ENCODE peak calls at places on chromosomes 12 and 14, in nine cellular contexts. F is tibial artery, R is heart right ventricle, J is psoas muscle, K is K562, G is pancreas, W is right atrium auricular region, E is osteoblast, I is Caco-2. Q is an unnamed sample. For H3K9me3 and H3K4me1, the result is how much of the 10 kb centered on the place peaks cover.

GRCh38 chr12:115408642-115409041 is 724.7 kb upstream of the TBX3 start:
- DNase-seq in F (no peak), E (no peak), W (no peak), I (no peak), G (no peak), J (no peak), K (no peak), R (no peak), Q (no peak)

GRCh38 chr12:130519-130918 is 64.0 kb downstream of the IQSEC3 start:
- DNase-seq in W (no peak), E (peak), R (no peak), G (no peak), F (no peak), J (no peak), I (no peak), K (no peak), Q (no peak)

GRCh38 chr14:38297681-38298080 is 41.8 kb upstream of the CLEC14A start:
- DNase-seq in E (no peak), I (no peak), F (no peak), G (no peak), K (no peak), W (no peak), R (no peak), J (no peak), Q (no peak)

GRCh38 chr12:105279460-105280056 is 43.6 kb upstream of the APPL2 start:
- DNase-seq in K (peak), R (no peak), G (no peak), W (no peak), F (no peak), J (no peak), I (no peak), E (no peak), Q (no peak)

GRCh38 chr12:41680155-41680554 is 464.5 kb downstream of the GXYLT1 start:
- DNase-seq in E (no peak), F (no peak), I (no peak), J (no peak), R (no peak), W (no peak), K (no peak), G (no peak), Q (no peak)

GRCh38 chr12:52628111-52628507 is 9.8 kb upstream of the KRT73 start:
- DNase-seq in J (no peak), E (no peak), G (no peak), R (no peak), I (no peak), K (no peak), F (no peak), W (peak), Q (no peak)

GRCh38 chr14:62691613-62692489 is 353.4 kb downstream of the KCNH5 start:
- DNase-seq in W (no peak), G (no peak), R (no peak), K (no peak), J (no peak), F (no peak), I (peak), E (no peak), Q (peak)

GRCh38 chr14:104968153-104968527 is 10.0 kb downstream of the AHNAK2 start:
- DNase-seq in W (peak), F (peak), I (no peak), E (peak), G (peak), R (peak), K (peak), J (peak), Q (peak)

GRCh38 chr12:121811434-121812319 is 7.9 kb downstream of the SETD1B start:
- DNase-seq in I (peak), J (peak), F (no peak), G (peak), K (peak), E (peak), W (no peak), R (peak), Q (peak)

GRCh38 chr12:90842477-90842876 is 112.5 kb downstream of the CCER1 start:
- DNase-seq in E (no peak), I (no peak), K (no peak), F (no peak), R (no peak), W (no peak), J (no peak), G (no peak), Q (no peak)

GRCh38 chr14:24095196-24096068 is 1.3 kb downstream of the PCK2 start:
- DNase-seq in R (no peak), W (peak), E (peak), G (no peak), K (peak), F (peak), J (peak), I (peak), Q (peak)

GRCh38 chr14:82595466-82595865 is 1061.8 kb upstream of the SEL1L start:
- DNase-seq in E (no peak), I (no peak), F (no peak), J (no peak), G (no peak), W (no peak), K (no peak), R (no peak), Q (no peak)
- H3K9me3 ChIP-seq in E (under half), I (under half), F (under half), J (under half), G (under half), W (under half), K (under half), R (under half), Q (under half)

GRCh38 chr12:133203344-133204263 is 22.3 kb downstream of the ZNF268 start:
- DNase-seq in E (no peak), J (no peak), K (no peak), F (no peak), G (no peak), R (no peak), W (no peak), I (no peak), Q (no peak)
- H3K4me3 ChIP-seq in E (peak), J (no peak), K (no peak), F (no peak), G (no peak), R (no peak), W (no peak), I (no peak), Q (no peak)

GRCh38 chr12:47192046-47192445 is 112.3 kb upstream of the AMIGO2 start:
- DNase-seq in J (no peak), R (no peak), I (no peak), W (no peak), G (no peak), E (no peak), F (no peak), K (no peak), Q (no peak)
- H3K4me1 ChIP-seq in J (under half), R (under half), I (under half), W (under half), G (under half), E (under half), F (under half), K (under half), Q (under half)

DNA sequence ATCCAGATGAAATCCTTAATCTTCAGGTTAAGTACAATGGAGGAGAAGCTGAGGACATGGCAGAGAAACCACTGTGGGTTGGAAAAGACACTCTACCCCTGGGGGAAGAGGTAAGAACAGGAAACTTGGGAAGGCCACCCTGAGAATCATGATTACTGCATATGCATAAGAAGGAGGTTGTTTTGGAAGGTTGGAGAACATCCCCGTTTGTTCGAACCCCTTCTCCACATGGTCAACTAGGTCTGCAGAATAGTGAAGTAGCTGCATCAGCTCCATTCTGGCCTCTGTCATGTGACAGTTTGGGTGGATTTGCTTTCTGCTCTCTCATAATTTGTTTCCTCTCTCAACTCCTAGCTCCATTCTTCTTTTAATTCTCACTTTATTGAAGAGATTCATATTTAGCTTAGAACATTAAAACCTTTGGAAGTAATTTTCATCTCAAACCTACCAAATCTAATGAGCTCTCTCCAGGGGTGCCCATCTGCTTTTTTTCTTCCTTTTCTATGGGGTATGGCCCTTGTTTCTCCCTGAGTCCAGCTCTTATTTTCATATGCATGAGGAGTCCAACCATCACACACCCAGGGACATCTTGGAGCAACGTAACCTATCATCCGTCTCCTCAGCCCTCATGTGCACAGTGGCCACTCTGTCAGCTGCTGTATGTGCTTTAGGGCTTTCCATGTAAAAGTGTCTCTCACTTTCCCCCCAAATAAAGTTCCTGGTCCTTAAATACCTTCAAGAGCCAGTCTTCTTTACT is 820.3 kb downstream of the TMEM121 start:
- DNase-seq in G (no peak), K (no peak), J (no peak), R (no peak), I (no peak), W (peak), F (no peak), E (no peak), Q (no peak)
- H3K9me3 ChIP-seq in G (under half), K (under half), J (under half), R (under half), I (under half), W (under half), F (under half), E (under half), Q (under half)

GRCh38 chr12:69473229-69473628 is 3.0 kb downstream of the FRS2 start:
- DNase-seq in E (no peak), F (no peak), W (no peak), G (no peak), I (no peak), K (no peak), J (no peak), R (no peak), Q (no peak)

GRCh38 chr12:69479675-69480074 is 9.5 kb downstream of the FRS2 start:
- DNase-seq in R (no peak), J (no peak), I (no peak), E (no peak), G (no peak), W (no peak), K (no peak), F (no peak), Q (no peak)

GRCh38 chr12:69480698-69481097 is 10.5 kb downstream of the FRS2 start:
- DNase-seq in E (no peak), J (no peak), K (no peak), F (no peak), I (no peak), W (no peak), G (no peak), R (no peak), Q (no peak)

GRCh38 chr12:69475237-69475984 is 5.2 kb downstream of the FRS2 start:
- DNase-seq in E (peak), W (no peak), K (no peak), R (no peak), J (no peak), I (peak), F (no peak), G (no peak), Q (no peak)

DNA sequence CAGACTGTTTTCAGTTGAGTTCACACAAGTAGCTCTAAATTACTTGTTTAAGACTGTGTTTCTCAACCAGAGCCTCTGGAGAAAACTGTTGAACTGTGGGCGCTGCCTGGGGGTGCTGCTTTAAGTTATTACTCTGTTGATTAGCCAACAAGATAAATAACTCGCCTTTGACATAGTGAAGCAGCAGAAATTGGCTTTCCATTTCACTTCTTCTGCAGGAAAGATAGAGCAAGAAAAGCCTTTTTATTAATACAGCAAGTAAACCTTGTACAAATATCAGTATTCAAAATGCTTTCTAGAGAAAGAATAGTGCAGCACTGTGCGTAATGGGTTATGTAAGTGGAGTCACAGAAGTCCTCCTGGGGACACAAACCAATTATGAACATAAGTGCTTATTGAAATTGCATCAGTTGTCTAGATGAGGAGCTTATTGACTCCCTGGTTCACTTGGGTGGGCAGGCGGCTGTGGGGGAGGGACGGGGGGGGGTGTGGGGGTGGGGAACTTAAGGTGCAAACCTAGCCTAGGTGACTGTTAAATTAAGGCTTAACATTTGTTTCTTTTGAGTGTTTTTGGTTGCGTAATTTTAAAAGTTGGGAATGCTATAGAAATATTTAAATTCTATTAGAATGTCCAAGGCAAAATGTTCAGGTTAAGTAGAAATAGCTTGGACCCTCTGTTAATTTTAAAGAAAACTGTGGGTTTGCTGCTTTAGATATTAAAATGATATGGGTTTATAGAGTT is 6.3 kb downstream of the FRS2 start:
- DNase-seq in I (no peak), G (no peak), W (no peak), F (no peak), J (no peak), E (no peak), K (no peak), R (no peak), Q (no peak)
- H3K4me3 ChIP-seq in I (no peak), G (no peak), W (no peak), F (peak), J (peak), E (no peak), K (no peak), R (no peak), Q (no peak)

DNA sequence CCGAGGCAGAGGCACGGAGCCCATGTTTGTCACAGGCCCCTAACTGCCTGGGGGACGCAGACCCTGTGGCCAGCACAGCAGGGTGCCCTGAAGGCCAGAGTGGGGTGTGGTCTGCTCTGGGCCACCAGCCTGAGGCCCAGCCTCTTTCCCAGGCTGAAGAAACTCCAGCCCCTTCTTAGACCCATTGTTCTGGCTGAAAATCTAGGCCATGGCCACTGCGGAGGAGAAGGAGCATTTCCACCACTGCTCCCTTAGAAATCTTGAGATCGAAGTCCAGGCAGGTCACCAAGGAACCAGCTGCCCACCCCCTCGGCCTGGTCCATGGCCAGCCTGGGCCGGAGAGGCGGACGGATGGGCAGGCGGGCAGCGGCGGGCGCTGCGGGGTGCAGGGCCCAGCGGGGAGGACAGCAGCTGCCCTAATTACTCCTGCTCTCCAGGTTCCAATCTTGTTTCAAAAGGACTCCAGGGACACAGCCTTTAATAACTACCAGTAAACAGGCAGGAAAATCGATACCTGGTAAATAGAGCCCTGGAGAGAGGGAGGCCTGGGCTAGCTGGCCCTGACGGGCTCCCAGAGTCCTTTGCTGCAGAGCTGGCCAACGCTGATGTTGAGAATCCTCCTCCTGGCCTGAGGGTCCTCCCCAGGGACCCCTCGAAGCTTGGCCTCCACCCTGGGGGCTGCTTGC is 15.0 kb downstream of the DTX1 start:
- DNase-seq in W (no peak), E (no peak), J (no peak), G (peak), F (no peak), K (no peak), I (no peak), R (peak), Q (no peak)
- H3K4me1 ChIP-seq in W (under half), E (under half), J (under half), G (under half), F (under half), K (under half), I (under half), R (under half), Q (under half)

GRCh38 chr12:67107235-67107634 is 161.9 kb upstream of the CAND1 start:
- DNase-seq in E (no peak), F (no peak), I (no peak), G (no peak), K (no peak), R (no peak), W (no peak), J (no peak), Q (no peak)
- H3K9me3 ChIP-seq in E (under half), F (under half), I (under half), G (under half), K (under half), R (under half), W (under half), J (under half), Q (under half)

GRCh38 chr14:103104654-103105511 is 10.4 kb downstream of the EXOC3L4 start:
- DNase-seq in G (peak), J (peak), E (peak), W (no peak), F (no peak), R (peak), K (peak), I (peak), Q (peak)

GRCh38 chr14:103105580-103106168 is 11.1 kb downstream of the EXOC3L4 start:
- DNase-seq in I (peak), E (no peak), W (no peak), J (no peak), F (no peak), R (no peak), K (no peak), G (peak), Q (no peak)

GRCh38 chr14:103103461-103104388 is 9.2 kb downstream of the EXOC3L4 start:
- DNase-seq in R (peak), W (no peak), F (no peak), K (no peak), J (peak), I (peak), E (peak), G (peak), Q (no peak)

GRCh38 chr14:103102689-103103260 is 8.2 kb downstream of the EXOC3L4 start:
- DNase-seq in W (no peak), I (no peak), E (peak), R (no peak), F (no peak), J (no peak), G (peak), K (no peak), Q (no peak)

DNA sequence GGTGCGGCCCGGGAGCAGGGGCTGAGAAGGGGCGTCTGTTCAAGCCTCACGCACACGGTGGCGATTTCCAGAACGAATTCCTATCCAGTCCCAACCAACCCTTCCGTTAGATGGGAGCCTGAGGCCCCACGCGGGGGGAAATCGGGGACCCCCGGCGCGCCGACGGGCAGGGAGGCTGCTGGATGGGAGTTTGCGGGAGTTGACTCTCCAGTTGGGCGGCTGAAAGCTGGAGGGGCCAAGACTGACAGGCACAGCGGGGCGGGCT is 9.8 kb downstream of the EXOC3L4 start:
- DNase-seq in F (no peak), W (no peak), J (no peak), R (peak), G (no peak), K (no peak), E (no peak), I (no peak), Q (no peak)
- H3K4me3 ChIP-seq in F (no peak), W (no peak), J (peak), R (peak), G (no peak), K (no peak), E (no peak), I (peak), Q (no peak)

Q was measured in lung.